ENCODE peak calls at places on chromosomes 11 and 22, in seven cellular contexts. One of them, this sample, is unnamed.
A peak's percentile ranks its signal among the peaks of the same experiment; 100 is the strongest.

GRCh38 chr11:78031629-78032028 is 8.6 kb upstream of the KCTD14 start:
- DNase-seq in fibroblast of lung: no peak
- DNase-seq in foreskin fibroblast: no peak
- DNase-seq in bronchial epithelial cell: no peak
- DNase-seq in cardiac fibroblast: no peak
- DNase-seq in neural crest cell: no peak
- DNase-seq in HCT116: no peak
- DNase-seq in this sample: no peak

GRCh38 chr11:101129203-101129943 is at the start of gene PGR:
- DNase-seq in fibroblast of lung: no peak
- DNase-seq in foreskin fibroblast: peak; percentile 3
- DNase-seq in bronchial epithelial cell: no peak
- DNase-seq in cardiac fibroblast: no peak
- DNase-seq in neural crest cell: peak; percentile 1
- DNase-seq in HCT116: no peak
- DNase-seq in this sample: no peak

GRCh38 chr11:68632802-68633201 is 51.5 kb upstream of the GAL start:
- DNase-seq in fibroblast of lung: peak; percentile 61
- DNase-seq in foreskin fibroblast: peak; percentile 82
- DNase-seq in bronchial epithelial cell: peak; percentile 51
- DNase-seq in cardiac fibroblast: peak; percentile 77
- DNase-seq in neural crest cell: peak; percentile 36
- DNase-seq in HCT116: peak; percentile 79
- DNase-seq in this sample: peak; percentile 28

GRCh38 chr11:67630943-67631331 is 1.2 kb upstream of the NUDT8 start:
- DNase-seq in fibroblast of lung: no peak
- DNase-seq in foreskin fibroblast: no peak
- DNase-seq in bronchial epithelial cell: no peak
- DNase-seq in cardiac fibroblast: no peak
- DNase-seq in neural crest cell: no peak
- DNase-seq in HCT116: no peak
- DNase-seq in this sample: no peak

GRCh38 chr22:47379037-47379436 is 616.6 kb downstream of the TBC1D22A start:
- DNase-seq in fibroblast of lung: no peak
- DNase-seq in foreskin fibroblast: no peak
- DNase-seq in bronchial epithelial cell: no peak
- DNase-seq in cardiac fibroblast: no peak
- DNase-seq in neural crest cell: no peak
- DNase-seq in HCT116: no peak
- DNase-seq in this sample: no peak

GRCh38 chr11:73230276-73230875 is 12.3 kb downstream of the P2RY2 start:
- DNase-seq in fibroblast of lung: no peak
- DNase-seq in foreskin fibroblast: no peak
- DNase-seq in bronchial epithelial cell: no peak
- DNase-seq in cardiac fibroblast: no peak
- DNase-seq in neural crest cell: no peak
- DNase-seq in HCT116: no peak
- DNase-seq in this sample: no peak

GRCh38 chr11:105245781-105246315 is 106.3 kb upstream of the CARD18 start:
- DNase-seq in fibroblast of lung: no peak
- DNase-seq in foreskin fibroblast: peak; percentile 14
- DNase-seq in bronchial epithelial cell: no peak
- DNase-seq in cardiac fibroblast: no peak
- DNase-seq in neural crest cell: no peak
- DNase-seq in HCT116: no peak
- DNase-seq in this sample: no peak

GRCh38 chr11:12215192-12215591 is 104.8 kb downstream of the MICAL2 start:
- DNase-seq in fibroblast of lung: no peak
- DNase-seq in foreskin fibroblast: no peak
- DNase-seq in bronchial epithelial cell: no peak
- DNase-seq in cardiac fibroblast: no peak
- DNase-seq in neural crest cell: no peak
- DNase-seq in HCT116: no peak
- DNase-seq in this sample: no peak

GRCh38 chr22:38706101-38706884 is 549 bp downstream of the GTPBP1 start:
- DNase-seq in fibroblast of lung: peak; percentile 14
- DNase-seq in foreskin fibroblast: peak; percentile 61
- DNase-seq in bronchial epithelial cell: no peak
- DNase-seq in cardiac fibroblast: peak; percentile 35
- DNase-seq in neural crest cell: peak; percentile 5
- DNase-seq in HCT116: no peak
- DNase-seq in this sample: no peak

GRCh38 chr22:45830531-45831245 is 146.3 kb downstream of the WNT7B start:
- DNase-seq in fibroblast of lung: peak; percentile 81
- DNase-seq in foreskin fibroblast: peak; percentile 63
- DNase-seq in bronchial epithelial cell: peak; percentile 82
- DNase-seq in cardiac fibroblast: peak; percentile 64
- DNase-seq in neural crest cell: no peak
- DNase-seq in HCT116: no peak
- DNase-seq in this sample: no peak

GRCh38 chr11:32109138-32109537 is 18.3 kb downstream of the RCN1 start:
- DNase-seq in fibroblast of lung: peak; percentile 73
- DNase-seq in foreskin fibroblast: no peak
- DNase-seq in bronchial epithelial cell: peak; percentile 91
- DNase-seq in cardiac fibroblast: peak; percentile 40
- DNase-seq in neural crest cell: no peak
- DNase-seq in HCT116: no peak
- DNase-seq in this sample: no peak

GRCh38 chr11:75476716-75477613 is 44.0 kb upstream of the KLHL35 start:
- DNase-seq in fibroblast of lung: no peak
- DNase-seq in foreskin fibroblast: no peak
- DNase-seq in bronchial epithelial cell: no peak
- DNase-seq in cardiac fibroblast: no peak
- DNase-seq in neural crest cell: no peak
- DNase-seq in HCT116: no peak
- DNase-seq in this sample: no peak

GRCh38 chr22:47837703-47838102 is 1075.3 kb downstream of the TBC1D22A start:
- DNase-seq in fibroblast of lung: peak; percentile 1
- DNase-seq in foreskin fibroblast: peak; percentile 2
- DNase-seq in bronchial epithelial cell: peak; percentile 3
- DNase-seq in cardiac fibroblast: peak; percentile 33
- DNase-seq in neural crest cell: no peak
- DNase-seq in HCT116: peak; percentile 13
- DNase-seq in this sample: no peak

GRCh38 chr11:90593099-90593498 is 370.2 kb upstream of the CHORDC1 start:
- DNase-seq in fibroblast of lung: no peak
- DNase-seq in foreskin fibroblast: no peak
- DNase-seq in bronchial epithelial cell: no peak
- DNase-seq in cardiac fibroblast: no peak
- DNase-seq in neural crest cell: no peak
- DNase-seq in HCT116: no peak
- DNase-seq in this sample: no peak

GRCh38 chr11:108235633-108236032 is 12.8 kb downstream of the ATM start:
- DNase-seq in fibroblast of lung: no peak
- DNase-seq in foreskin fibroblast: no peak
- DNase-seq in bronchial epithelial cell: no peak
- DNase-seq in cardiac fibroblast: no peak
- DNase-seq in neural crest cell: no peak
- DNase-seq in HCT116: no peak
- DNase-seq in this sample: no peak

GRCh38 chr22:46045459-46046298 is 68.7 kb upstream of the WNT7B start:
- DNase-seq in fibroblast of lung: no peak
- DNase-seq in foreskin fibroblast: no peak
- DNase-seq in bronchial epithelial cell: no peak
- DNase-seq in cardiac fibroblast: no peak
- DNase-seq in neural crest cell: no peak
- DNase-seq in HCT116: no peak
- DNase-seq in this sample: no peak

GRCh38 chr11:94767701-94768601 is at the start of gene AMOTL1:
- DNase-seq in fibroblast of lung: peak; percentile 86
- DNase-seq in foreskin fibroblast: peak; percentile 96
- DNase-seq in bronchial epithelial cell: peak; percentile 75
- DNase-seq in cardiac fibroblast: peak; percentile 86
- DNase-seq in neural crest cell: peak; percentile 80
- DNase-seq in HCT116: peak; percentile 65
- DNase-seq in this sample: peak; percentile 66

DNA sequence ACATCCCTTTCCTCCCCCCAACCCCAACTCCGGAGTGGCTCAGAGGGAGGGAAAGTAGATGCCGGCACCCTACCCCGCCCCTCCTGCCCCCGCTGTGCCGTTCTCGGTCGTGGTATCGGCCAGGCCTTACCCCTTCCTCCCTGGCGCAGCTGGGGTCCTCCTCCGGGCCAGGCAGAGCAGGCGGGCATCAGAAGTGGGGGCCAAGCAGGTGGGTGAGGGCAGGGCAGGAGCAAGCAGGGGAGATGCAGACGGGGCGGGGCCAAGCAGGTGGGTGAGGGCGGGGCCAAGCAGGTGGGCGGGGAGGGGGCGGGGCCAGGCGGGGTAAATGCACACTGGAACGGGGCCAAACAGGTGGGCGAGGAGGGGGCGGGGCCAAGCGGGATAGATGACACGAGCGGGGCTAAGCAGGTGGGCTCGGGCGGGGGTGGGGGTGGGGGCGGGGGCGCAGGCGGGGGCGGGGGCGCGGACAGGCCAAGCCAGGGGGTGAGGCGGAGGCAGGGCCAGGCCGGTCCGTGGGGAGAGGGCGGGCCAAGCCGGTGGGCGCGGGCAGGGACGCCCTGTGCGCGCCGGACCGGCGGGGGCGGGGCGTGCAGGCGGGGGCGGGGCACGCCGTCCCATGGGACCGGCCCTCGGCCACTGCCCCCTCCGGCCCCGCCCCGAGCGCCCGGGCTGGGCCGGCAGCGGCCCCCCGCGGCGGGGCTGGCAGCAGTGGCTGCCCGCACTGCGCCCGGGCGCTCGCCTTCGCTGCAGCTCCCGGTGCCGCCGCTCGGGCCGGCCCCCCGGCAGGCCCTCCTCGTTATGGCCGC is at the start of the genes KCNQ1 and TRPM5:
- DNase-seq in fibroblast of lung: no peak
- DNase-seq in foreskin fibroblast: peak; percentile 17
- DNase-seq in bronchial epithelial cell: no peak
- DNase-seq in cardiac fibroblast: no peak
- DNase-seq in neural crest cell: no peak
- DNase-seq in HCT116: peak; percentile 24
- DNase-seq in this sample: no peak
- TF ChIP-seq CTCF in fibroblast of lung: no peak
- TF ChIP-seq CTCF in foreskin fibroblast: no peak
- TF ChIP-seq CTCF in bronchial epithelial cell: no peak
- TF ChIP-seq CTCF in cardiac fibroblast: no peak
- TF ChIP-seq CTCF in neural crest cell: no peak
- TF ChIP-seq CTCF in HCT116: no peak
- TF ChIP-seq CTCF in this sample: no peak

GRCh38 chr22:22111267-22111751 is 128.7 kb upstream of the TOP3B start:
- DNase-seq in fibroblast of lung: peak; percentile 90
- DNase-seq in foreskin fibroblast: peak; percentile 59
- DNase-seq in bronchial epithelial cell: peak; percentile 97
- DNase-seq in cardiac fibroblast: peak; percentile 90
- DNase-seq in neural crest cell: no peak
- DNase-seq in HCT116: no peak
- DNase-seq in this sample: peak; percentile 49

GRCh38 chr22:22109693-22110466 is 127.3 kb upstream of the TOP3B start:
- DNase-seq in fibroblast of lung: no peak
- DNase-seq in foreskin fibroblast: no peak
- DNase-seq in bronchial epithelial cell: peak; percentile 18
- DNase-seq in cardiac fibroblast: no peak
- DNase-seq in neural crest cell: no peak
- DNase-seq in HCT116: no peak
- DNase-seq in this sample: no peak

GRCh38 chr22:22111983-22112382 is 129.4 kb upstream of the TOP3B start:
- DNase-seq in fibroblast of lung: no peak
- DNase-seq in foreskin fibroblast: no peak
- DNase-seq in bronchial epithelial cell: no peak
- DNase-seq in cardiac fibroblast: no peak
- DNase-seq in neural crest cell: no peak
- DNase-seq in HCT116: no peak
- DNase-seq in this sample: no peak

GRCh38 chr22:22112533-22113294 is 130.1 kb upstream of the TOP3B start:
- DNase-seq in fibroblast of lung: no peak
- DNase-seq in foreskin fibroblast: no peak
- DNase-seq in bronchial epithelial cell: no peak
- DNase-seq in cardiac fibroblast: no peak
- DNase-seq in neural crest cell: no peak
- DNase-seq in HCT116: no peak
- DNase-seq in this sample: no peak

DNA sequence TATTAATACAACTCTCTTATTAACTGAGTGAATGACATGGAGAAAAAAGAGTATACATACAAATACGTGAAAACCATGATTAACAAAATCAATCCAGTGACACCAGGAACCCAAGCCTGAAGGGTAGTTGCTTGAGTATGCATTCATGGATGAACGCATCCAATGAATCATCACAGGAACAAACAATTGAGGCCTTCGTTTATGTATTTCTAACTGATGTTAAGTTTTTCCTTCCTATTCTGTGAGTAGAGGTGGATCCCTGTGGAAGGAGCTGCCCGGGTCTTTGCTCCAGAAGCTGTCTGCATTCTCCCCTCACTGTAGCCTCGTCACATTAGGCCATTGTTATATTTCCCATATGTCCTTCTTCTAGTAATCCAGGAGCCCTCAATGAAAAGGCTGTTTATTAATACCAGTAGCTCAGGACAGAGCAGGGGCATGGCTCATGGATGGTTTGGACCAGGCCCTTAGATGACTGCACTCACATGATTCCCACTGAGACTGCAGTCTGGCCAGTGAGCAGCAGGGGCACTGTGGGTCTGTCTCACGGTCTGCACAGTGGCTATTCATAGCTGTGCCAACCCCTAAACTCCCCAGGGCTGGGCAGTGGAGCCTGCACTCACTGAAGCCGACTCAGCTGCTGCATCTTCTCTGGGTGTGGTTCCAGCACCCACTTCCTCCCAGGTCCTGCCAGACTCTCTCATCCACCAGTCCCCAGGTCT is 128.1 kb upstream of the TOP3B start:
- DNase-seq in fibroblast of lung: peak; percentile 76
- DNase-seq in foreskin fibroblast: peak; percentile 49
- DNase-seq in bronchial epithelial cell: peak; percentile 93
- DNase-seq in cardiac fibroblast: peak; percentile 79
- DNase-seq in neural crest cell: peak; percentile 48
- DNase-seq in HCT116: peak; percentile 46
- DNase-seq in this sample: peak; percentile 48
- TF ChIP-seq CTCF in fibroblast of lung: peak; percentile 74
- TF ChIP-seq CTCF in foreskin fibroblast: peak; percentile 51
- TF ChIP-seq CTCF in bronchial epithelial cell: peak; percentile 71
- TF ChIP-seq CTCF in cardiac fibroblast: peak; percentile 73
- TF ChIP-seq CTCF in neural crest cell: peak; percentile 56
- TF ChIP-seq CTCF in HCT116: peak; percentile 24
- TF ChIP-seq CTCF in this sample: peak; percentile 79

GRCh38 chr11:34065505-34066203 is 14.1 kb downstream of the CAPRIN1 start:
- DNase-seq in fibroblast of lung: peak; percentile 49
- DNase-seq in foreskin fibroblast: peak; percentile 58
- DNase-seq in bronchial epithelial cell: no peak
- DNase-seq in cardiac fibroblast: peak; percentile 33
- DNase-seq in neural crest cell: no peak
- DNase-seq in HCT116: no peak
- DNase-seq in this sample: no peak
- TF ChIP-seq CTCF in fibroblast of lung: peak; percentile 6
- TF ChIP-seq CTCF in foreskin fibroblast: no peak
- TF ChIP-seq CTCF in bronchial epithelial cell: no peak
- TF ChIP-seq CTCF in cardiac fibroblast: no peak
- TF ChIP-seq CTCF in neural crest cell: peak; percentile 39
- TF ChIP-seq CTCF in HCT116: no peak
- TF ChIP-seq CTCF in this sample: peak; percentile 19

DNA sequence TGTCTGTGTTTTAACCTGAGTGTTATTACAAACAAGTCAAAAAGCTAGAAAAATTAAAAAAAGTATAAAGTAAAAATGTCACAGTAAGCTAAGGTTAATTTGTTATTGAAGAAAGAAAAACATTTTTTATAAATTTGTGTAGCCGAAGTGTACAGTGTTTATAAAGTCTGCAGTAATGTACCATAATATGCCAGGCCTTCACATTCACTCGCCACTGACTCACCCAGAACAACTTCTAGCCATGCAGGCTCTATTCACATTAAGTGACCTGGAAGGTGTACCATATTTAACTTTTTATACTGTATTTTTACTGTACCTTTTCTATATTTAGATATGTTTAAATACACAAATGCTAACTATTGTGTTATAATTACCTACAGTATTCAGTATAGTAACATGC is 14.7 kb upstream of the FDX1 start:
- DNase-seq in fibroblast of lung: no peak
- DNase-seq in foreskin fibroblast: no peak
- DNase-seq in bronchial epithelial cell: peak; percentile 12
- DNase-seq in cardiac fibroblast: no peak
- DNase-seq in neural crest cell: no peak
- DNase-seq in HCT116: no peak
- DNase-seq in this sample: no peak
- TF ChIP-seq CTCF in fibroblast of lung: no peak
- TF ChIP-seq CTCF in foreskin fibroblast: no peak
- TF ChIP-seq CTCF in bronchial epithelial cell: no peak
- TF ChIP-seq CTCF in cardiac fibroblast: no peak
- TF ChIP-seq CTCF in neural crest cell: no peak
- TF ChIP-seq CTCF in HCT116: no peak
- TF ChIP-seq CTCF in this sample: no peak

This sample was measured in retinal pigment epithelial cell.